ENCODE peak calls at places on chromosomes 11 and 22, in seven cellular contexts. O is nephron progenitor cell, B is osteoblast, Q is IMR-90, S is AG09319, G is pancreas, T is GM10248. V is an unnamed sample.

GRCh38 chr11:67113231-67113721 is 5.8 kb upstream of the KDM2A start:
- DNase-seq in B (no peak), O (no peak), G (peak), Q (no peak), S (no peak), T (peak), V (no peak)

GRCh38 chr11:65133724-65134123 is 595 bp downstream of the SYVN1 start:
- DNase-seq in Q (no peak), G (no peak), S (no peak), O (no peak), T (no peak), B (peak), V (no peak)

GRCh38 chr11:72787262-72788104 is 6.4 kb downstream of the STARD10 start:
- DNase-seq in G (peak), O (no peak), Q (no peak), S (no peak), T (peak), B (peak), V (no peak)

GRCh38 chr22:42834177-42834949 is 22.7 kb downstream of the ARFGAP3 start:
- DNase-seq in B (no peak), T (no peak), S (no peak), G (no peak), Q (no peak), O (no peak), V (no peak)

GRCh38 chr11:128279861-128280260 is 307.5 kb downstream of the ETS1 start:
- DNase-seq in Q (peak), O (no peak), S (no peak), G (no peak), B (peak), T (no peak), V (peak)

GRCh38 chr11:65274734-65275682 is 13.2 kb downstream of the POLA2 start:
- DNase-seq in T (peak), G (no peak), Q (peak), S (peak), B (peak), O (peak), V (no peak)

GRCh38 chr22:42268852-42269406 is 1.5 kb downstream of the TCF20 start:
- DNase-seq in G (no peak), B (peak), S (no peak), O (no peak), Q (no peak), T (no peak), V (no peak)

GRCh38 chr11:107653077-107653476 is 58.8 kb downstream of the SLN start:
- DNase-seq in O (no peak), B (no peak), Q (no peak), T (no peak), G (no peak), S (no peak), V (no peak)

GRCh38 chr11:46456676-46457432 is 65.3 kb upstream of the CHRM4 start:
- DNase-seq in T (no peak), B (no peak), Q (no peak), S (no peak), G (no peak), O (no peak), V (no peak)

GRCh38 chr22:37150701-37151100 is 985 bp upstream of the IL2RB start:
- DNase-seq in Q (no peak), T (no peak), B (no peak), S (no peak), G (no peak), O (no peak), V (no peak)

GRCh38 chr22:36968249-36968964 is 50.8 kb downstream of the TST start:
- DNase-seq in B (no peak), T (no peak), S (no peak), O (no peak), G (no peak), Q (no peak), V (no peak)

GRCh38 chr11:46520971-46521745 is 72.7 kb downstream of the AMBRA1 start:
- DNase-seq in O (no peak), Q (peak), S (peak), B (peak), G (no peak), T (no peak), V (no peak)

GRCh38 chr11:47377571-47378010 is 756 bp downstream of the SPI1 start:
- DNase-seq in O (no peak), Q (no peak), T (no peak), G (peak), S (no peak), B (peak), V (no peak)

GRCh38 chr22:45671051-45671782 is 417 bp upstream of the ATXN10 start:
- DNase-seq in T (no peak), O (peak), S (no peak), G (peak), B (peak), Q (no peak), V (no peak)

GRCh38 chr11:44622721-44623258 is 57.3 kb downstream of the CD82 start:
- DNase-seq in B (peak), G (no peak), S (no peak), Q (no peak), T (peak), O (no peak), V (no peak)

GRCh38 chr11:57279131-57279530 is 42.1 kb upstream of the APLNR start:
- DNase-seq in O (no peak), B (no peak), Q (peak), T (no peak), S (peak), G (no peak), V (no peak)

GRCh38 chr11:42524534-42525227 is 787.1 kb upstream of the API5 start:
- DNase-seq in B (no peak), G (peak), T (peak), Q (no peak), S (no peak), O (peak), V (peak)

GRCh38 chr11:69941546-69942332 is 122.5 kb upstream of the FGF3 start:
- DNase-seq in Q (no peak), G (peak), T (no peak), S (no peak), O (no peak), B (no peak), V (no peak)
- TF ChIP-seq CTCF in Q (no peak), G (no peak), T (no peak), S (no peak), O (no peak), B (no peak), V (no peak)

DNA sequence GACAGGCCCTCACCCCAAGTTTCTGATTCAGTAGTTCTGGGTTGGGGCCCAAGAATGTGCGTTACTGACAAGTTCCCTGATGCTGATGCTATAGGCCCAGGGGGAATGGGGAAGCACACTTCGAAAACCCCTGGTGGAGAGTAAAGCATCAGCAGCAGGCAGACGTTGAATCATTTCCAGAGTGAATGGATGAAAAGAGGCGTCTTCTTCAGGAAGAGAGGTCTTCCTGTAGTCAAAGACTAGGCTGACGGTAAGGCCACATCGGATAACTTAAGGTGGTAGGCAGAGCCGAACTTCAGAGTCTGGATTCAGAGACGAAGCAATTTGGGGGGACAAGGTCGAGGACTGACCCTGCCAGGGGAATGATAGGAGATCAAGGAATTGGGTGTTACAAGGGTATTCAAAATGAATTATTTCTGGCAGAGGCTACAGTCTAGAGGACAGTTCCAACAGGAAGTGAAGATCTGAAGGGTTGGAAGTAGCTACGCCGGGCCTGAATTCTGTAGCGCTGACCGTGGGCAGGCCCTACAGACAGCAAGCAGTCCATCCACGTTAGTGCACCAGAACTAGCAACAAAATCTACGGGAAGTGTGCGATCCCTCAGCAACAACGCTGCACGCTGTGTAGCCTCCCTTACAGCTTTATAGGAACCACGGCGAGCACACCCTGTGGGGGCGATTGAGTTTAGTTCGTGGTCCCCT is 862 bp upstream of the CENATAC start:
- DNase-seq in G (no peak), B (peak), S (no peak), T (peak), Q (peak), O (no peak), V (no peak)
- TF ChIP-seq CTCF in G (no peak), B (peak), S (peak), T (no peak), Q (peak), O (no peak), V (no peak)

DNA sequence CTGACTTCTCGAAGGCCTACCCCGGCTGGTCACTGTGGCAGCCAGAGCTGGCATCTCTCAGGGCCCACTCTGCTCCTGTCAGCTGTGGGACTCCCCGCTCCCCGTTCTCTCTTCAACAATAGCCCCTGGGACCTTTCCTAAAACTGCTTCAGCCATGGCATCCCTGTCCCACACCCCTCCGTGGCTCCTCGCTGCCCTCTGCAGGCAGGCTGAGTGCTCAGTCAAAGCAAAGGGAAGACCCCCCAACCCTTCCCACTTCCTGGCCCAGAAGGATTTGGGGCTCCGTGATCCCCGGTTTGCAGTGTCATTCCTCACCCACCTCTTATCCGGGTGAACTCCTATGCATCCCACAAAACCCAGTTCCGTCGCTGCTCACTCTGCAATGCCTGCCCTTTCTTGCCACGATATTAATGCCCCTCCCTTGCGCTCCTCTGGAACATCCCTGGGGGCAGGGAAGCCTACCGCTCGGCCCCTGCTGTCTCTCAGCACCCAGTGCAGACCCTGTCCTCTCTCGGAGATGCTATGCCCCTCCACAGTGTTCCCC is 1.6 kb upstream of the TH start:
- DNase-seq in S (no peak), G (no peak), O (peak), T (no peak), B (peak), Q (no peak), V (no peak)
- TF ChIP-seq CTCF in S (peak), G (no peak), O (peak), T (peak), B (peak), Q (peak), V (peak)

GRCh38 chr11:34707462-34707840 is 86.6 kb downstream of the EHF start:
- DNase-seq in S (no peak), O (no peak), B (no peak), T (no peak), Q (no peak), G (no peak), V (no peak)
- TF ChIP-seq CTCF in S (no peak), O (no peak), B (no peak), T (no peak), Q (no peak), G (no peak), V (no peak)

DNA sequence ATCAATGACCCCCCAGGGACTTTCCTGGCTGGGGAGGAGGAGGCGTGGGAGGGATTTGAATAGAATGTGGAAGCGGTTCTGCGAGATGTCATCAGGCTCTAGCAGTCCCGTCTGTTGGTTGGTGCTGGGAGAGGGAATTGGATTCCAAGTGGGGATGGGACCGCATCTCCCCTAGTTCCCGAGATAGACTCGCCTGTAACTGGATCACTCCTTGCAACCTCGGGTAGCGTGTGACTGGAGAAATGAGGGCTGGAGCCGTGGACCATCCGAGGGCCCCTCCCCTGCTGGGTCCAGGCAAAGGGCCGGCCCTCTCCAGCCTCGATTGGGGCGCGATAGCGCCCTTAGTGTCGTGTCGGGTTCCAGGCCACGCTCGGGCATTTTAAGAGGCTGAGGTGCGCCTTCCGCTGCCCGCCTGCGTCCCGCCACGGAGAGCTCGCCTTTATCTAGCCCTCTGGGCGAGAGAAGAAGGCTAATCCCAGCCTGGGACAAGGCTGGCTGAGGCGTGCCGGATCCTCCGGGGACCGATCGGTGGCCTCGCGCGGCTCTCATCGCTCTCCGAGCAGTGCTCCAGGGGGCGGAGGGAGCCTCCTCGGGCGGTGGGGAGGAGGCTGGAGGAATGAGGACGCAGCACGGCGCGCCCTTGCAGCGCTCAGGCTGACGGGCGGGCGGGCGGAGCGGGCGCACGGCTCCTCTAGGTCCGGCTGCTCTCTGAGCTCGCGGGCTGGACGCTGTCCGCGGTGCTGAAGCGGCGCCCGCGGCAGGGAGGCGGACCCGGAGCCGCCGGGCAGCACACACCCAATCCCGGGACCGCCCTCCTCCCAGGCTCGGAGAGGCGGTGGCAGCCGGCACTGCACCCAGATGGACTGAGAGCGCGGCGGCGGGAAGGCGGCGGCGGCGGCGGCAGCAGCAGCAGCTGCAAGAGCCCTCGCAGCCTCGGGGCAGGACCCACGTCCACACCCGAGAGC is 107.8 kb downstream of the OSBP2 start:
- DNase-seq in G (peak), B (peak), S (peak), O (peak), T (peak), Q (peak), V (no peak)
- TF ChIP-seq CTCF in G (peak), B (no peak), S (no peak), O (peak), T (no peak), Q (peak), V (no peak)

GRCh38 chr11:78156081-78156844 is 16.8 kb upstream of the ALG8 start:
- DNase-seq in G (no peak), O (no peak), S (no peak), B (no peak), T (no peak), Q (no peak), V (no peak)
- TF ChIP-seq CTCF in G (no peak), O (no peak), S (no peak), B (no peak), T (no peak), Q (no peak), V (no peak)

GRCh38 chr22:19756288-19757128 is 4.1 kb upstream of the TBX1 start:
- DNase-seq in G (no peak), Q (no peak), S (no peak), T (peak), B (no peak), O (peak), V (no peak)
- TF ChIP-seq CTCF in G (no peak), Q (peak), S (peak), T (peak), B (no peak), O (peak), V (peak)

GRCh38 chr11:74701351-74701750 is 29.9 kb downstream of the CHRDL2 start:
- DNase-seq in O (no peak), T (no peak), B (no peak), Q (no peak), S (no peak), G (no peak), V (no peak)

GRCh38 chr11:74699615-74700396 is 31.4 kb downstream of the CHRDL2 start:
- DNase-seq in O (no peak), S (no peak), G (no peak), T (no peak), Q (no peak), B (no peak), V (no peak)

GRCh38 chr11:74707182-74707581 is 24.0 kb downstream of the CHRDL2 start:
- DNase-seq in G (no peak), B (no peak), Q (no peak), O (no peak), T (no peak), S (no peak), V (no peak)

GRCh38 chr11:74703211-74703610 is 28.0 kb downstream of the CHRDL2 start:
- DNase-seq in O (no peak), Q (no peak), B (no peak), T (no peak), S (no peak), G (no peak), V (no peak)

GRCh38 chr11:74702383-74703007 is 28.7 kb downstream of the CHRDL2 start:
- DNase-seq in S (no peak), B (peak), G (peak), Q (peak), T (peak), O (peak), V (no peak)
- TF ChIP-seq CTCF in S (peak), B (peak), G (peak), Q (peak), T (peak), O (peak), V (peak)

V was measured in Panc1.